ENCODE peak calls at places on chromosome 20, in five cellular contexts. Z is mesendoderm; C is neural crest cell; X is central memory CD8-positive, alpha-beta T cell; R is occipital lobe. V is an unnamed sample.

GRCh38 chr20:24917056-24917455 is 32.0 kb upstream of the CST7 start:
- DNase-seq in Z (no peak), C (no peak), X (no peak), R (no peak), V (no peak)

GRCh38 chr20:50837532-50838321 is 42.9 kb downstream of the BCAS4 start:
- DNase-seq in Z (no peak), C (no peak), X (no peak), R (no peak), V (no peak)

GRCh38 chr20:21278829-21279228 is 24.3 kb upstream of the XRN2 start:
- DNase-seq in Z (no peak), C (no peak), X (no peak), R (no peak), V (no peak)

GRCh38 chr20:64149809-64150560 is 14.3 kb upstream of the MYT1 start:
- DNase-seq in Z (no peak), C (no peak), X (no peak), R (no peak), V (no peak)

GRCh38 chr20:55058938-55059337 is 583.5 kb downstream of the DOK5 start:
- DNase-seq in Z (no peak), C (no peak), X (no peak), R (no peak), V (no peak)

GRCh38 chr20:3093861-3094361 is 9.4 kb upstream of the AVP start:
- DNase-seq in Z (no peak), C (no peak), X (no peak), R (no peak), V (no peak)

GRCh38 chr20:37295001-37295400 is 5.5 kb downstream of the MANBAL start:
- DNase-seq in Z (peak), C (no peak), X (no peak), R (no peak), V (peak)

GRCh38 chr20:50191065-50191565 is 485 bp downstream of the CEBPB start:
- DNase-seq in Z (no peak), C (no peak), X (peak), R (peak), V (peak)

GRCh38 chr20:17381701-17382100 is 149.5 kb downstream of the BFSP1 start:
- DNase-seq in Z (no peak), C (no peak), X (no peak), R (no peak), V (no peak)

GRCh38 chr20:37494796-37495195 is 26.3 kb upstream of the NNAT start:
- DNase-seq in Z (no peak), C (no peak), X (no peak), R (no peak), V (no peak)

GRCh38 chr20:16898433-16898832 is 150.3 kb downstream of the OTOR start:
- DNase-seq in Z (peak), C (no peak), X (no peak), R (no peak), V (no peak)

GRCh38 chr20:9978395-9979004 is 56.3 kb upstream of the ANKEF1 start:
- DNase-seq in Z (peak), C (peak), X (peak), R (peak), V (no peak)

GRCh38 chr20:52192296-52193007 is 873 bp upstream of the ZFP64 start:
- DNase-seq in Z (peak), C (no peak), X (peak), R (no peak), V (peak)

GRCh38 chr20:47610247-47610944 is 108.7 kb downstream of the NCOA3 start:
- DNase-seq in Z (peak), C (no peak), X (no peak), R (no peak), V (peak)

GRCh38 chr20:29689411-29690225 is 1567.8 kb upstream of the DEFB115 start:
- DNase-seq in Z (no peak), C (no peak), X (no peak), R (peak), V (no peak)

GRCh38 chr20:50980071-50980681 is 21.6 kb downstream of the MOCS3 start:
- DNase-seq in Z (peak), C (no peak), X (no peak), R (no peak), V (peak)

GRCh38 chr20:46699651-46700359 is 9.6 kb upstream of the SLC2A10 start:
- DNase-seq in Z (peak), C (no peak), X (no peak), R (no peak), V (no peak)

GRCh38 chr20:30985386-30985785 is 272.1 kb upstream of the DEFB115 start:
- DNase-seq in Z (no peak), C (no peak), X (no peak), R (no peak), V (no peak)

GRCh38 chr20:34773726-34774125 is 51.7 kb downstream of the NCOA6 start:
- DNase-seq in Z (no peak), C (no peak), X (no peak), R (no peak), V (no peak)

GRCh38 chr20:33046412-33046811 is 7.3 kb upstream of the BPIFB3 start:
- DNase-seq in Z (no peak), C (no peak), X (no peak), R (no peak), V (no peak)

GRCh38 chr20:32116079-32116521 is 6.6 kb downstream of the TM9SF4 start:
- DNase-seq in Z (no peak), C (no peak), X (no peak), R (no peak), V (no peak)

GRCh38 chr20:50048420-50049166 is 64.4 kb downstream of the UBE2V1 start:
- DNase-seq in Z (no peak), C (no peak), X (peak), R (no peak), V (no peak)

GRCh38 chr20:45343445-45343866 is 4.8 kb downstream of the SDC4 start:
- DNase-seq in Z (peak), C (no peak), X (no peak), R (no peak), V (no peak)

GRCh38 chr20:635609-636338 is 17.2 kb downstream of the SRXN1 start:
- DNase-seq in Z (no peak), C (no peak), X (no peak), R (no peak), V (no peak)

GRCh38 chr20:23146857-23147256 is 60.7 kb upstream of the CD93 start:
- DNase-seq in Z (no peak), C (no peak), X (no peak), R (no peak), V (no peak)

GRCh38 chr20:35368616-35369423 is 43.0 kb downstream of the UQCC1 start:
- DNase-seq in Z (peak), C (no peak), X (no peak), R (no peak), V (no peak)

GRCh38 chr20:36773548-36774242 is at the start of gene DSN1:
- DNase-seq in Z (peak), C (peak), X (peak), R (peak), V (peak)

GRCh38 chr20:46117704-46118467 is at the start of gene CD40:
- DNase-seq in Z (peak), C (peak), X (peak), R (no peak), V (peak)

GRCh38 chr20:50493881-50494253 is 16.3 kb upstream of the PTPN1 start:
- DNase-seq in Z (no peak), C (no peak), X (no peak), R (no peak), V (no peak)

GRCh38 chr20:44979090-44979621 is 12.8 kb downstream of the STK4 start:
- DNase-seq in Z (no peak), C (no peak), X (peak), R (no peak), V (no peak)

GRCh38 chr20:61397790-61398189 is 145.7 kb downstream of the CDH4 start:
- DNase-seq in Z (no peak), C (no peak), X (no peak), R (no peak), V (no peak)

GRCh38 chr20:41650221-41650948 is 32.2 kb upstream of the CHD6 start:
- DNase-seq in Z (no peak), C (no peak), X (no peak), R (no peak), V (no peak)

GRCh38 chr20:48308232-48308781 is 519.5 kb downstream of the PREX1 start:
- DNase-seq in Z (no peak), C (no peak), X (no peak), R (no peak), V (no peak)

GRCh38 chr20:40564997-40565680 is 123.9 kb downstream of the MAFB start:
- DNase-seq in Z (peak), C (no peak), X (no peak), R (no peak), V (no peak)

GRCh38 chr20:20085812-20086211 is 33.5 kb downstream of the CFAP61 start:
- DNase-seq in Z (no peak), C (no peak), X (no peak), R (no peak), V (no peak)

GRCh38 chr20:4811661-4812181 is 90.0 kb downstream of the PRND start:
- DNase-seq in Z (no peak), C (no peak), X (peak), R (no peak), V (no peak)

V was measured in 8988T.